ENCODE peak calls at places on chromosomes 11 and 22, in nine cellular contexts. B is AG10803, P is upper lobe of right lung, J is lower lobe of right lung, F is PC-3, T is neural progenitor cell, K is BE2C, O is lower leg skin, M is sigmoid colon. L is an unnamed sample.
A peak's percentile ranks its signal among the peaks of the same experiment; 100 is the strongest.

GRCh38 chr22:45750626-45751025 is 79.0 kb downstream of the ATXN10 start:
- DNase-seq in J (no peak), F (no peak), O (no peak), B (no peak), P (no peak), T (no peak), K (no peak), M (no peak), L (no peak)

GRCh38 chr22:29147241-29147919 is 58.3 kb upstream of the EMID1 start:
- DNase-seq in B (no peak), O (no peak), T (no peak), F (no peak), J (no peak), P (peak; percentile 28), K (no peak), M (peak; percentile 61), L (no peak)

GRCh38 chr22:45036154-45036553 is 26.3 kb upstream of the PHF21B start:
- DNase-seq in T (no peak), B (peak; percentile 16), F (no peak), M (no peak), J (peak; percentile 45), P (no peak), K (peak; percentile 13), O (no peak), L (no peak)

GRCh38 chr22:47929073-47929472 is 1166.6 kb downstream of the TBC1D22A start:
- DNase-seq in P (no peak), M (no peak), J (no peak), F (no peak), K (no peak), T (no peak), B (no peak), O (no peak), L (no peak)

GRCh38 chr11:1218256-1218787 is 4.5 kb upstream of the MUC5B start:
- DNase-seq in P (peak; percentile 31), O (no peak), M (peak; percentile 41), J (peak; percentile 17), K (no peak), T (no peak), B (no peak), F (no peak), L (no peak)

GRCh38 chr11:76588455-76589325 is 81.9 kb downstream of the LRRC32 start:
- DNase-seq in T (no peak), P (peak; percentile 72), O (peak; percentile 50), F (no peak), M (peak; percentile 85), K (no peak), B (no peak), J (peak; percentile 79), L (peak; percentile 12)

GRCh38 chr11:77152846-77153245 is 24.8 kb downstream of the MYO7A start:
- DNase-seq in T (no peak), P (no peak), O (no peak), B (peak; percentile 23), K (no peak), F (no peak), J (no peak), M (no peak), L (no peak)

GRCh38 chr22:17717708-17718107 is 56.6 kb downstream of the BID start:
- DNase-seq in T (no peak), O (no peak), F (no peak), J (no peak), P (no peak), B (peak; percentile 90), M (no peak), K (no peak), L (peak; percentile 39)

GRCh38 chr11:130523166-130523565 is 74.7 kb downstream of the ADAMTS15 start:
- DNase-seq in O (no peak), B (no peak), T (no peak), P (no peak), J (no peak), F (no peak), M (no peak), K (no peak), L (no peak)

GRCh38 chr11:125070699-125071254 is 7.7 kb downstream of the SLC37A2 start:
- DNase-seq in O (peak; percentile 77), F (peak; percentile 87), J (peak; percentile 87), B (peak; percentile 64), M (peak; percentile 86), P (peak; percentile 89), T (no peak), K (no peak), L (peak; percentile 87)

GRCh38 chr11:14443642-14444041 is 56.0 kb downstream of the COPB1 start:
- DNase-seq in T (no peak), J (no peak), F (peak; percentile 77), M (no peak), O (no peak), P (no peak), K (peak; percentile 27), B (peak; percentile 35), L (peak; percentile 56)

GRCh38 chr11:85663080-85663729 is 1.7 kb downstream of the CREBZF start:
- DNase-seq in M (no peak), K (no peak), P (no peak), T (no peak), F (no peak), J (no peak), B (no peak), O (no peak), L (no peak)

GRCh38 chr11:15957234-15957633 is 399.1 kb downstream of the SOX6 start:
- DNase-seq in F (no peak), T (no peak), P (no peak), M (no peak), O (no peak), B (no peak), K (no peak), J (no peak), L (no peak)

GRCh38 chr22:50714150-50714549 is 23.9 kb upstream of the ACR start:
- DNase-seq in B (no peak), K (no peak), P (peak; percentile 40), F (no peak), J (peak; percentile 33), O (no peak), T (no peak), M (no peak), L (no peak)

GRCh38 chr11:92393218-92393617 is 168.6 kb downstream of the FAT3 start:
- DNase-seq in K (no peak), O (no peak), P (no peak), B (no peak), J (no peak), F (no peak), M (no peak), T (no peak), L (no peak)

GRCh38 chr11:116736763-116737162 is 36.0 kb downstream of the BUD13 start:
- DNase-seq in M (no peak), F (peak; percentile 51), K (peak; percentile 33), B (no peak), J (no peak), P (no peak), T (no peak), O (no peak), L (no peak)

GRCh38 chr11:98260983-98261382 is 759.8 kb upstream of the CNTN5 start:
- DNase-seq in K (no peak), J (no peak), P (no peak), T (no peak), O (no peak), B (no peak), F (peak; percentile 18), M (no peak), L (peak; percentile 0)
- TF ChIP-seq CTCF in K (peak; percentile 42), J (no peak), P (no peak), T (peak; percentile 38), O (no peak), B (no peak), F (peak; percentile 61), M (no peak), L (peak; percentile 10)

GRCh38 chr11:119338946-119339580 is 1.6 kb downstream of the C1QTNF5 start:
- DNase-seq in T (no peak), O (no peak), J (peak; percentile 35), B (no peak), K (no peak), F (no peak), P (peak; percentile 51), M (no peak), L (no peak)

GRCh38 chr11:119338318-119338890 is 2.3 kb downstream of the C1QTNF5 start:
- DNase-seq in B (peak; percentile 63), O (no peak), M (peak; percentile 88), T (peak; percentile 91), P (peak; percentile 78), K (peak; percentile 78), J (peak; percentile 76), F (peak; percentile 91), L (peak; percentile 64)

GRCh38 chr11:119341222-119342022 is 739 bp upstream of the C1QTNF5 start:
- DNase-seq in P (no peak), J (peak; percentile 43), B (no peak), K (no peak), M (no peak), F (no peak), O (no peak), T (no peak), L (no peak)

GRCh38 chr11:119340335-119341221 is at the start of gene C1QTNF5:
- DNase-seq in M (peak; percentile 96), P (peak; percentile 88), B (peak; percentile 84), F (no peak), J (peak; percentile 77), O (peak; percentile 79), K (no peak), T (peak; percentile 66), L (no peak)

DNA sequence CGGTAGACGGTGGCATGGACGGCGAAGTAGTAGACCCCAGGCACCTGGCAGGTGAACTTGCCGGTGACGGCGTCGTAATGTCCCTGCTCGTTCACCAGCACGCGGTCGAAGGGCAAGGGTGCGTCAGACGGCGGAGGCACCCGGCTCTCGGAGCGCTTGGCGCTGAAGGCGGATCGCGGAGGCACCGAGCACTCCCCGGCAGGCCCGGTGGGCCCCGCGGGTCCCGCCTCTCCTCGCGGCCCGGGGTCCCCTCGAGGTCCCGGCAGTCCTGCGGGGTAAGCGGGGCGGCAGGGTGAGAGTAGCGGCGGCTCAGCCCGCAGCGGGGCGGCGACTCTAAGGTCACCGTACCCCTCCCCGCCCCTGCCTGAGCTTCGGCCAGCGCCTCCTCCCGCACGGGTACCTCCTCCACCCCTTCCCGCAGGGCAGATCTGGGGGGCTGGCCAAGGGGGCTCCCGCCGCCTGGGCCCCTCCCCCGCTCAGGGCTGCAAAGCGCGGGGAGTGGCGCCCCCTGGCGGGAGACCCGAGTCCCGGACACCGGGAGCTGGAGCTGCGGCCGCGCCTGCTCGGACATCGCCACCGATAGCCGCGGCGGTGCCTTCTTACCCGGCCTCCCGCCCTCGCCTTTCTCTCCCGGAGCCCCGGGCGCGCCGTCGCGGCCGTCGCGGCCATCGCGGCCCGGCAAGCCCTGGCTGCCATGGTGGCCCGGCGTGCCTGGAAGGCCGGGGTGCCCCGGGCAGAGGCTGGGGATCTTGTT is 925 bp downstream of the C1QTNF5 start:
- DNase-seq in B (peak; percentile 62), O (no peak), J (peak; percentile 81), F (peak; percentile 47), M (peak; percentile 88), K (peak; percentile 76), T (peak; percentile 94), P (peak; percentile 89), L (peak; percentile 29)
- H3K4me3 ChIP-seq in B (peak overlapping the region; percentile 71), O (peak overlapping the region; percentile 23), J (peak overlapping the region; percentile 68), F (peak overlapping the region; percentile 64), M (peak overlapping the region; percentile 73), K (peak overlapping the region; percentile 40), T (peak overlapping the region; percentile 77), P (peak overlapping the region; percentile 54), L (peak overlapping the region; percentile 3)

GRCh38 chr22:39808087-39808486 is 85.5 kb downstream of the ENTHD1 start:
- DNase-seq in J (no peak), K (peak; percentile 58), O (no peak), F (peak; percentile 41), T (peak; percentile 58), B (no peak), M (no peak), P (no peak), L (peak; percentile 24)
- TF ChIP-seq CTCF in J (peak; percentile 31), K (peak; percentile 65), O (no peak), F (peak; percentile 62), T (peak; percentile 55), B (peak; percentile 28), M (no peak), P (peak; percentile 35), L (peak; percentile 17)

GRCh38 chr11:96334219-96334618 is 8.8 kb downstream of the MAML2 start:
- DNase-seq in P (no peak), F (no peak), J (no peak), B (no peak), T (no peak), O (no peak), M (no peak), K (no peak), L (no peak)
- H3K4me3 ChIP-seq in P (no peak overlapping the region), F (no peak overlapping the region), J (no peak overlapping the region), B (no peak overlapping the region), T (no peak overlapping the region), O (no peak overlapping the region), M (no peak overlapping the region), K (no peak overlapping the region), L (no peak overlapping the region)